ENCODE peak calls at places on chromosomes 13 and 19, in five cellular contexts. X, K, L, Z and M are unnamed samples. For H3K4me1, the result is how much of the 10 kb centered on the place peaks cover.

GRCh38 chr13:81609335-81609734 is 1268.4 kb upstream of the SPRY2 start:
- DNase-seq in L (no peak), Z (no peak), K (no peak), X (no peak), M (no peak)

GRCh38 chr13:101640797-101641400 is 188.4 kb downstream of the ITGBL1 start:
- DNase-seq in X (no peak), L (no peak), Z (no peak), K (no peak), M (no peak)

GRCh38 chr13:39451860-39452301 is 151.1 kb downstream of the LHFPL6 start:
- DNase-seq in X (no peak), L (peak), Z (no peak), K (peak), M (no peak)

GRCh38 chr13:48909088-48909389 is 66.7 kb upstream of the FNDC3A start:
- DNase-seq in L (peak), X (no peak), Z (no peak), K (no peak), M (no peak)

GRCh38 chr19:47781590-47782318 is 3.3 kb downstream of the SELENOW start:
- DNase-seq in Z (no peak), K (no peak), X (no peak), L (peak), M (no peak)

GRCh38 chr13:93529961-93530360 is 303.4 kb downstream of the GPC6 start:
- DNase-seq in Z (no peak), X (no peak), K (no peak), L (no peak), M (no peak)

GRCh38 chr13:53198699-53199098 is 170.1 kb downstream of the OLFM4 start:
- DNase-seq in Z (no peak), K (no peak), X (no peak), L (no peak), M (no peak)

GRCh38 chr13:60759499-60759898 is 362.5 kb downstream of the TDRD3 start:
- DNase-seq in L (peak), K (peak), X (no peak), Z (peak), M (no peak)

GRCh38 chr19:32779082-32779481 is 59.5 kb downstream of the TDRD12 start:
- DNase-seq in K (no peak), Z (no peak), L (no peak), X (no peak), M (no peak)

GRCh38 chr19:633786-634639 is 676 bp upstream of the POLRMT start:
- DNase-seq in Z (peak), K (no peak), L (no peak), X (no peak), M (no peak)

GRCh38 chr19:42961119-42961518 is 24.1 kb upstream of the PSG7 start:
- DNase-seq in Z (no peak), K (no peak), L (no peak), X (no peak), M (no peak)

GRCh38 chr13:99863789-99864626 is 107.6 kb downstream of the ZIC5 start:
- DNase-seq in L (no peak), Z (no peak), K (no peak), X (no peak), M (no peak)
- H3K4me1 ChIP-seq in L (under half), Z (under half), K (under half), X (under half), M (under half)

GRCh38 chr19:29758863-29759262 is 43.8 kb upstream of the C19orf12 start:
- DNase-seq in L (no peak), Z (no peak), X (peak), K (no peak), M (no peak)
- H3K4me1 ChIP-seq in L (under half), Z (under half), X (under half), K (under half), M (under half)

GRCh38 chr13:110261166-110262081 is 45.5 kb downstream of the COL4A1 start:
- DNase-seq in L (no peak), Z (peak), X (no peak), K (no peak), M (no peak)

GRCh38 chr13:110262494-110262893 is 44.5 kb downstream of the COL4A1 start:
- DNase-seq in L (no peak), X (no peak), K (no peak), Z (no peak), M (no peak)

GRCh38 chr13:110262944-110263343 is 44.0 kb downstream of the COL4A1 start:
- DNase-seq in X (no peak), L (peak), Z (no peak), K (no peak), M (no peak)

GRCh38 chr13:110263906-110264305 is 43.1 kb downstream of the COL4A1 start:
- DNase-seq in K (no peak), Z (peak), L (no peak), X (no peak), M (no peak)

GRCh38 chr13:110262082-110262436 is 44.9 kb downstream of the COL4A1 start:
- DNase-seq in Z (no peak), L (no peak), K (no peak), X (no peak), M (no peak)
- H3K4me1 ChIP-seq in Z (under half), L (under half), K (under half), X (under half), M (half or more)

DNA sequence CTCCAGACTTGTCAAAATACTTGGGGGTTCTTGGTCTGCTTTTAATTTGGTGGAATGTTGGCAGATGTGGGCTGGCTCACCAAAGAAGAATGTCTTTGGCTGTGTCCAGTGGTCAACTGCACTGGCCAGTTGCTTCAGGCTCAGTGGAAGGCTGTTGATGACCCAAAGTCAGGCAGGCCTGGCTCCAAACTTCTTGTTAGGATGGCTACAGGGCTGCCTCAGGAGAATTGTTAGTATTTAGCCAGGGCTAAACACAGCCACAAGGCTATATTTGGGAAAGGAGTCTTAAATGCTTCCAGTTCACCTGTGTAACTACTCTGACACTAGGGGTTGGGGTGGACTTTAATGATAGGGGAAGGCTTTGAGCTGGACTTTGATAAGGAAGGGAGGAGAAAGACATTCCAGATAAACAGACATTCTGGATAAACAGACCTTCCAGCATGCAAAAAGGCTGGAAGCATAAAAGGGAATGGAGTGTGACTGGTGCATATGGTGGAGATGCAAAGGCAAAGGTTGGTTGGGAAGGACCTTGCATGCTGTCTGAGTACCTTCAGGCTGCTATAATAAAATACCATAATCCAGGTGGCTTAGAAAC is 116.8 kb downstream of the FOXO1 start:
- DNase-seq in K (no peak), Z (no peak), X (no peak), L (no peak), M (no peak)
- H3K4me1 ChIP-seq in K (under half), Z (under half), X (under half), L (under half), M (under half)

GRCh38 chr13:46662690-46663089 is 109.7 kb downstream of the LRCH1 start:
- DNase-seq in K (no peak), Z (no peak), L (no peak), X (no peak), M (no peak)

GRCh38 chr13:46663644-46664043 is 110.7 kb downstream of the LRCH1 start:
- DNase-seq in X (no peak), L (no peak), Z (no peak), K (no peak), M (no peak)

GRCh38 chr13:46664195-46664594 is 111.2 kb downstream of the LRCH1 start:
- DNase-seq in L (no peak), X (no peak), K (no peak), Z (no peak), M (no peak)

GRCh38 chr13:46665243-46665629 is 112.3 kb downstream of the LRCH1 start:
- DNase-seq in K (no peak), Z (no peak), L (no peak), X (no peak), M (no peak)

DNA sequence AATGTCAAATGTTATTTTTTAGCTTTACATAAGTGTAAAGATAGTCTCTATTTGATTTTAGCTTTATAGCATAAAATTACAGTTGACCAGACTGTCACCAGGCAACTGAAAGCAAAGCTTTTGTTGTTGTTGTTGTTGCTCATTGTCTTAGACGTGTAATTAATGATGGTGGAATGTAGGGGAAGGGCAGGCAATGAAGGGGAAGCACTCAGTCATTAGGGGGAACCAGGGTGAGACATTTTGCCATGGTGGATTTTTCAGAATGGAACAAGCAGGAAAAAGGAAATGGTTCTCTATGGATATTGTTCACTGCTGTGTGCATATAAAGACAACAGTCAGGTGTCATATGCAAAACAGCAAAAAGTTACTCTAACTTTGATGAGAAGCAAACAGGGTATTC is 110.2 kb downstream of the LRCH1 start:
- DNase-seq in Z (peak), L (no peak), K (no peak), X (no peak), M (no peak)
- H3K4me1 ChIP-seq in Z (under half), L (under half), K (half or more), X (under half), M (under half)

GRCh38 chr19:49469828-49470614 is 4.0 kb upstream of the FLT3LG start:
- DNase-seq in Z (no peak), X (no peak), L (no peak), K (no peak), M (no peak)
- H3K4me1 ChIP-seq in Z (under half), X (under half), L (under half), K (under half), M (under half)

GRCh38 chr19:18423258-18424020 is 4.2 kb downstream of the SSBP4 start:
- DNase-seq in K (no peak), X (peak), L (no peak), Z (no peak), M (no peak)
- H3K4me1 ChIP-seq in K (under half), X (half or more), L (under half), Z (under half), M (under half)

DNA sequence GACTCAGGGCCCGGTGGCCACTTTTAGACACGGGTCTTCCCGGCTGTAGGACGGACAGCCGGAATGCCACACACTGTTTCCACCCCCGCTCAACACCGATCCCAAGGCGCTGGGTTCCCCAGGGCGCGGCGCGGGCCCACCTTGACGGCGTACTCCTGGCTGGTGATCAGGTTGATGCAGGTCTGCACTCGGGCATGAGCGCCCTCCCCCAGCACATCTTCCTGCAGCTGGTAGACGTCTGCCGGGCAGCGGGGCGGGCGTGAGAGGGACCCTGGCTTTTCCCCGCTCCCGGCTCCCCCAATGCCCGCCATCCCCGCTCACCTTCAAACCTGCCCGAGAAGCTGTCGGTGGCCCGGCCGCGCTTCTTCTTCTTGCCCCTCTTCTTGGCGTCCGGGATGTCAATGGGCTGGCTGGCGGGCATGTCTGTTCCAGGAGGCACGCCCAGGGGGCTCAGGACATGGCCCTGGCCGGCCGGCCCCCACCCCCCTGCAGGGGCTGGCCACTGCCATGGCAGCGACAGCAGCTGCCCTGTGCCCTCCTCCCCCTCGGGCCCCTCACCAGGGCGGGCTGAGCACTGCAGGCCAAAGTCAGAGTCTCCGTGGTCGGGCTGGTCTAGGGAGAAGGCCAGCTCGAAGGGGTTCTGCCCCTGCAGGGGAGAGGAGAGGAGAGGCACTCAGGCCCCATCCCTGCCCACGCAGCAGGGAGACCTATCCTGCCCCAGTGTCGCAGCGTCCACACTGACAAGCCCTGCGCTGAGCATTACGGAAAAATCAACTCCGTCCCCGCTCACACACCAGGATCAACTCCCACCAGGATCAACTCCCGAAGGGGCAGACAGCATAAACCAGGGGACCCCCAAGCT is 4.8 kb downstream of the MKNK2 start:
- DNase-seq in Z (no peak), X (peak), K (peak), L (no peak), M (peak)
- H3K4me1 ChIP-seq in Z (under half), X (half or more), K (half or more), L (half or more), M (under half)

DNA sequence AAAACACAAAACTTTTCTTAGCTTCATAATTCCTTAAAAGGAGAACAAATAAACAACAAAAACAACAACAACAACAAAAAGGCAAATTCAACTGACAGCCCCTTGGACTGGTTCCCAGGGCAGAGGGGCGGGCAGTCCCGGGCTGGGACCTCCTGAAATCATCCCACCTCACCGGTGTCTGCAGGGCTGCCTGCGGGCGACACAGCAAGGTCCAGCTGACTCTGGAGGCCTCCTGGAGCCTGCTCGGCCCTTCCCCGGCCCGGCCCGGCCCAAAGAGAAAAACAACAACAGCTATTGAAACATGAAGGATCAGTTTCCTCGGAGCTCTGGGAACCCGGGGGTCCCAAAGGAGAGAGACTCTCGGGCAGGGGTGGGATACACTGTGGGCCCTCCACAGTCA is 5.0 kb upstream of the ISYNA1 start:
- DNase-seq in X (no peak), Z (no peak), K (no peak), L (no peak), M (no peak)
- H3K4me1 ChIP-seq in X (under half), Z (under half), K (under half), L (under half), M (under half)

GRCh38 chr13:46172531-46172991 is 9.4 kb downstream of the LCP1 start:
- DNase-seq in K (no peak), X (no peak), L (no peak), Z (peak), M (no peak)
- H3K4me1 ChIP-seq in K (under half), X (half or more), L (under half), Z (under half), M (under half)